ENCODE peak calls at places on chromosomes 4 and X, in ten cellular contexts. A, E, W, M, J, H, S, Q, V and D are unnamed samples.

GRCh38 chrX:75273483-75273882 is 402 bp upstream of the UPRT start:
- DNase-seq in A (peak; percentile 15), E (no peak), W (no peak), M (peak; percentile 44), J (no peak), H (no peak), S (no peak), Q (no peak), V (peak; percentile 8), D (no peak)

GRCh38 chrX:74179071-74179470 is 124.9 kb upstream of the ZCCHC13 start:
- DNase-seq in A (no peak), E (no peak), W (peak; percentile 62), M (no peak), J (no peak), H (peak; percentile 69), S (no peak), Q (no peak), V (no peak), D (no peak)

GRCh38 chrX:131723646-131724045 is 179.8 kb downstream of the OR13H1 start:
- DNase-seq in A (no peak), E (peak; percentile 9), W (no peak), M (no peak), J (no peak), H (no peak), S (no peak), Q (no peak), V (no peak), D (no peak)

GRCh38 chr4:145861331-145862318 is 77.0 kb downstream of the ZNF827 start:
- DNase-seq in A (no peak), E (no peak), W (no peak), M (no peak), J (no peak), H (no peak), S (no peak), Q (peak; percentile 34), V (no peak), D (peak; percentile 35)

GRCh38 chr4:132276185-132276584 is 872.9 kb upstream of the PCDH10 start:
- DNase-seq in A (no peak), E (peak; percentile 72), W (no peak), M (no peak), J (no peak), H (no peak), S (no peak), Q (no peak), V (no peak), D (no peak)

GRCh38 chr4:25367877-25368276 is 9.2 kb upstream of the ANAPC4 start:
- DNase-seq in A (no peak), E (no peak), W (no peak), M (no peak), J (no peak), H (no peak), S (no peak), Q (no peak), V (no peak), D (no peak)

GRCh38 chr4:11739992-11740391 is 311.3 kb upstream of the HS3ST1 start:
- DNase-seq in A (no peak), E (no peak), W (no peak), M (no peak), J (no peak), H (peak; percentile 42), S (no peak), Q (no peak), V (no peak), D (no peak)

GRCh38 chrX:123803331-123803983 is 56.4 kb upstream of the XIAP start:
- DNase-seq in A (no peak), E (peak; percentile 17), W (peak; percentile 90), M (peak; percentile 82), J (no peak), H (peak; percentile 87), S (peak; percentile 17), Q (no peak), V (peak; percentile 95), D (no peak)

GRCh38 chrX:147376601-147377387 is 534.9 kb upstream of the FMR1 start:
- DNase-seq in A (peak; percentile 65), E (peak; percentile 17), W (no peak), M (no peak), J (no peak), H (peak; percentile 0), S (no peak), Q (no peak), V (peak; percentile 27), D (no peak)

GRCh38 chr4:151226004-151226932 is 50.7 kb upstream of the PRSS48 start:
- DNase-seq in A (no peak), E (no peak), W (peak; percentile 80), M (no peak), J (no peak), H (no peak), S (no peak), Q (no peak), V (peak; percentile 22), D (no peak)
- H3K27ac ChIP-seq in A (no peak overlapping the region), E (peak overlapping the region; percentile 10), W (peak overlapping the region; percentile 52), M (no peak overlapping the region), J (no peak overlapping the region), H (no peak overlapping the region), S (peak overlapping the region; percentile 57), Q (peak overlapping the region; percentile 58), V (no peak overlapping the region), D (peak overlapping the region; percentile 33)

GRCh38 chrX:134573683-134574035 is 84.6 kb downstream of the PLAC1 start:
- DNase-seq in A (no peak), E (no peak), W (no peak), M (no peak), J (no peak), H (no peak), S (no peak), Q (no peak), V (no peak), D (no peak)

GRCh38 chrX:134570509-134570846 is 87.8 kb downstream of the PLAC1 start:
- DNase-seq in A (no peak), E (peak; percentile 36), W (no peak), M (no peak), J (no peak), H (no peak), S (no peak), Q (no peak), V (no peak), D (no peak)

GRCh38 chrX:134572816-134573682 is 85.2 kb downstream of the PLAC1 start:
- DNase-seq in A (no peak), E (no peak), W (peak; percentile 92), M (peak; percentile 27), J (no peak), H (no peak), S (no peak), Q (no peak), V (no peak), D (no peak)

GRCh38 chrX:134570899-134571298 is 87.4 kb downstream of the PLAC1 start:
- DNase-seq in A (no peak), E (no peak), W (no peak), M (no peak), J (no peak), H (no peak), S (no peak), Q (no peak), V (peak; percentile 23), D (no peak)

GRCh38 chrX:134571831-134572230 is 86.4 kb downstream of the PLAC1 start:
- DNase-seq in A (no peak), E (no peak), W (no peak), M (no peak), J (no peak), H (no peak), S (no peak), Q (no peak), V (no peak), D (no peak)
- H3K4me1 ChIP-seq in A (no peaks in the 10 kb centered on the region), E (peaks cover 30% of the 10 kb centered on the region), W (peaks cover 64% of the 10 kb centered on the region), M (peaks cover 13% of the 10 kb centered on the region), J (no peaks in the 10 kb centered on the region), H (no peaks in the 10 kb centered on the region), S (no peaks in the 10 kb centered on the region), Q (no peaks in the 10 kb centered on the region), V (no peaks in the 10 kb centered on the region), D (no peaks in the 10 kb centered on the region)

GRCh38 chr4:78864405-78865024 is 74.7 kb downstream of the PAQR3 start:
- DNase-seq in A (no peak), E (peak; percentile 78), W (peak; percentile 78), M (peak; percentile 75), J (no peak), H (peak; percentile 83), S (no peak), Q (no peak), V (peak; percentile 61), D (no peak)

GRCh38 chr4:78865451-78865850 is 73.8 kb downstream of the PAQR3 start:
- DNase-seq in A (no peak), E (no peak), W (no peak), M (no peak), J (no peak), H (peak; percentile 88), S (no peak), Q (no peak), V (no peak), D (no peak)

GRCh38 chr4:78870056-78870455 is 69.2 kb downstream of the PAQR3 start:
- DNase-seq in A (no peak), E (no peak), W (no peak), M (no peak), J (no peak), H (no peak), S (no peak), Q (no peak), V (no peak), D (no peak)
- H3K36me3 ChIP-seq in A (no peaks in the 10 kb centered on the region), E (peaks cover 30% of the 10 kb centered on the region), W (peaks cover 12% of the 10 kb centered on the region), M (peaks cover 97% of the 10 kb centered on the region), J (peaks cover 7% of the 10 kb centered on the region), H (peaks cover 6% of the 10 kb centered on the region), S (no peaks in the 10 kb centered on the region), Q (peaks cover 73% of the 10 kb centered on the region), V (peaks cover 4% of the 10 kb centered on the region), D (peaks cover 14% of the 10 kb centered on the region)

GRCh38 chr4:2965262-2965661 is 1.9 kb downstream of the GRK4 start:
- DNase-seq in A (no peak), E (no peak), W (no peak), M (no peak), J (no peak), H (no peak), S (no peak), Q (no peak), V (no peak), D (no peak)

GRCh38 chr4:2962099-2962455 is 1.1 kb downstream of the NOP14 start:
- DNase-seq in A (no peak), E (no peak), W (no peak), M (peak; percentile 56), J (no peak), H (peak; percentile 20), S (no peak), Q (no peak), V (no peak), D (no peak)

GRCh38 chr4:2962614-2963184 is 507 bp downstream of the NOP14 start:
- DNase-seq in A (peak; percentile 70), E (peak; percentile 81), W (peak; percentile 25), M (peak; percentile 73), J (no peak), H (peak; percentile 40), S (no peak), Q (peak; percentile 36), V (peak; percentile 92), D (peak; percentile 39)

GRCh38 chr4:2963185-2964076 is at the start of the genes GRK4 and NOP14:
- DNase-seq in A (peak; percentile 99), E (peak; percentile 99), W (peak; percentile 96), M (peak; percentile 99), J (peak; percentile 96), H (peak; percentile 98), S (peak; percentile 98), Q (peak; percentile 99), V (peak; percentile 99), D (peak; percentile 98)

DNA sequence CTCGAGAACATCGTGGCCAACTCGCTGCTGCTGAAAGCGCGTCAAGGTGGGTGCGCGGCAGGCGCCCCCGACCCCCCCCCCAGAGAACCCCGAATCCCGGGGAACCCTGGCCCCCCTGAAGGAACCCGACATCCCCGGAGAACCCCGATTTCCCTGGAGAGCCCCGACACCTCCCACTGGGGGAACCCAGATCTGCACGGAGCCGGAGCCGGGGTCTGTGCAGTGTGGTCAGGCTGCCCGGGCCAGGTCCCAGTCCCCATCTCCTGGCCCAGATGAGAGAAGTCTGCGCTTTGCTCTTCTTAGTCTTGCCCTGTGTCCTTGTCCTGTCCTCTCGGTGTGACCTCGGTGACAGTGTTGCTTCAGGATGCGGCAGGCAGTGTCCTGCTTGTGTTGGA is 703 bp downstream of the GRK4 start:
- DNase-seq in A (no peak), E (no peak), W (no peak), M (peak; percentile 33), J (no peak), H (no peak), S (no peak), Q (no peak), V (no peak), D (no peak)
- H3K27ac ChIP-seq in A (peak overlapping the region; percentile 66), E (no peak overlapping the region), W (no peak overlapping the region), M (no peak overlapping the region), J (no peak overlapping the region), H (no peak overlapping the region), S (peak overlapping the region; percentile 44), Q (peak overlapping the region; percentile 89), V (no peak overlapping the region), D (peak overlapping the region; percentile 74)